ENCODE peak calls at places on chromosomes 6 and 20, in four cellular contexts. J, O, S and V are unnamed samples.

GRCh38 chr6:8079116-8079515 is 14.9 kb upstream of the BLOC1S5 start:
- DNase-seq in O (no peak), S (no peak), J (no peak), V (no peak)

GRCh38 chr6:125271486-125272159 is 30.1 kb downstream of the HDDC2 start:
- DNase-seq in O (no peak), S (no peak), J (no peak), V (no peak)

GRCh38 chr20:37917436-37917835 is 14.5 kb downstream of the VSTM2L start:
- DNase-seq in J (no peak), S (no peak), O (no peak), V (no peak)

GRCh38 chr20:34629342-34629741 is 47.5 kb downstream of the PIGU start:
- DNase-seq in O (no peak), J (no peak), S (no peak), V (peak; percentile 49)

GRCh38 chr20:63977392-63978276 is 1.8 kb downstream of the SAMD10 start:
- DNase-seq in O (peak; percentile 88), J (no peak), S (no peak), V (no peak)

GRCh38 chr20:2794866-2795447 is 5.5 kb downstream of the CPXM1 start:
- DNase-seq in S (no peak), J (no peak), O (no peak), V (no peak)

GRCh38 chr20:4717816-4718215 is 3.9 kb upstream of the PRND start:
- DNase-seq in J (no peak), O (no peak), S (no peak), V (no peak)

GRCh38 chr6:24607310-24607709 is 38.7 kb downstream of the KIAA0319 start:
- DNase-seq in O (no peak), J (no peak), S (no peak), V (no peak)

GRCh38 chr20:53162251-53162835 is 190.2 kb downstream of the TSHZ2 start:
- DNase-seq in O (peak; percentile 47), J (peak; percentile 78), S (peak; percentile 19), V (peak; percentile 29)

GRCh38 chr6:118509009-118509617 is 39.0 kb upstream of the PLN start:
- DNase-seq in J (no peak), O (peak; percentile 55), S (peak; percentile 13), V (no peak)

GRCh38 chr6:55642366-55642765 is 63.4 kb upstream of the HMGCLL1 start:
- DNase-seq in J (no peak), S (no peak), O (no peak), V (no peak)

GRCh38 chr6:167997642-167998041 is at the start of gene KIF25:
- DNase-seq in O (no peak), S (no peak), J (no peak), V (no peak)

GRCh38 chr20:59515013-59515905 is 89.1 kb upstream of the PHACTR3 start:
- DNase-seq in O (peak; percentile 38), S (peak; percentile 74), J (peak; percentile 88), V (peak; percentile 69)

GRCh38 chr20:59004763-59005522 is 2.1 kb downstream of the CTSZ start:
- DNase-seq in S (peak; percentile 67), J (peak; percentile 79), O (no peak), V (peak; percentile 61)

GRCh38 chr6:89527634-89528033 is 94.7 kb downstream of the ANKRD6 start:
- DNase-seq in O (no peak), J (no peak), S (no peak), V (no peak)

GRCh38 chr20:51486197-51487005 is 56.1 kb downstream of the NFATC2 start:
- DNase-seq in J (no peak), S (no peak), O (peak; percentile 85), V (no peak)
- H3K4me3 ChIP-seq in J (no peak overlapping the region), S (no peak overlapping the region), O (no peak overlapping the region), V (no peak overlapping the region)

GRCh38 chr20:17601957-17602356 is 32.1 kb downstream of the DSTN start:
- DNase-seq in J (no peak), S (no peak), O (no peak), V (no peak)
- H3K36me3 ChIP-seq in J (peaks cover 16% of the 10 kb centered on the region), S (no peaks in the 10 kb centered on the region), O (peaks cover 26% of the 10 kb centered on the region), V (peaks cover 55% of the 10 kb centered on the region)

GRCh38 chr6:34465551-34466241 is at the start of gene PACSIN1:
- DNase-seq in O (no peak), J (no peak), S (peak; percentile 63), V (peak; percentile 22)
- H3K27ac ChIP-seq in O (no peak within 1 kb of the TSS), J (no peak within 1 kb of the TSS), S (no peak within 1 kb of the TSS), V (no peak within 1 kb of the TSS)

DNA sequence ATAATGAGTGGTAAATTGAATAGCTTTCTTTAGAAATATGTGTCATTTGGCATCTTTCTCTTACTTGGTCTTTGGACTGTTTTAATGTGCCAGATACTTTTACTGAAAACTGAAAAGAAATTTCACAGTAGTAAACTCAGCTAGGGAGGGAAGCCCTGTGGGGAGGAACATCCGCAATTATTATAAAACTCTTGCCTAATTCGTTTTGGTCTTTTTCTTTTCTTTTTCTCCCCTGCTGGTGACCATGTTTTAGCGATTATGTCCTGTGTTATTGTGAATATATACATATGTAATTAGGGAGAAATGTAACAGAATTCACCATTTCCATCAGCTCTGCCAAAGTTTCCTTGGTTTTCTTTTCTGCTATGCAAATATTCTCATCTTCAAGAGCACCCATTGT is 1.7 kb downstream of the DOK5 start:
- DNase-seq in S (no peak), O (no peak), J (no peak), V (no peak)
- H3K4me3 ChIP-seq in S (no peak overlapping the region), O (no peak overlapping the region), J (peak overlapping the region; percentile 65), V (peak overlapping the region; percentile 83)

GRCh38 chr20:62898093-62898964 is 28.0 kb downstream of the DIDO1 start:
- DNase-seq in J (peak; percentile 2), O (no peak), S (no peak), V (no peak)
- H3K36me3 ChIP-seq in J (peaks cover 11% of the 10 kb centered on the region), O (peaks cover 43% of the 10 kb centered on the region), S (peaks cover 11% of the 10 kb centered on the region), V (peaks cover 53% of the 10 kb centered on the region)

DNA sequence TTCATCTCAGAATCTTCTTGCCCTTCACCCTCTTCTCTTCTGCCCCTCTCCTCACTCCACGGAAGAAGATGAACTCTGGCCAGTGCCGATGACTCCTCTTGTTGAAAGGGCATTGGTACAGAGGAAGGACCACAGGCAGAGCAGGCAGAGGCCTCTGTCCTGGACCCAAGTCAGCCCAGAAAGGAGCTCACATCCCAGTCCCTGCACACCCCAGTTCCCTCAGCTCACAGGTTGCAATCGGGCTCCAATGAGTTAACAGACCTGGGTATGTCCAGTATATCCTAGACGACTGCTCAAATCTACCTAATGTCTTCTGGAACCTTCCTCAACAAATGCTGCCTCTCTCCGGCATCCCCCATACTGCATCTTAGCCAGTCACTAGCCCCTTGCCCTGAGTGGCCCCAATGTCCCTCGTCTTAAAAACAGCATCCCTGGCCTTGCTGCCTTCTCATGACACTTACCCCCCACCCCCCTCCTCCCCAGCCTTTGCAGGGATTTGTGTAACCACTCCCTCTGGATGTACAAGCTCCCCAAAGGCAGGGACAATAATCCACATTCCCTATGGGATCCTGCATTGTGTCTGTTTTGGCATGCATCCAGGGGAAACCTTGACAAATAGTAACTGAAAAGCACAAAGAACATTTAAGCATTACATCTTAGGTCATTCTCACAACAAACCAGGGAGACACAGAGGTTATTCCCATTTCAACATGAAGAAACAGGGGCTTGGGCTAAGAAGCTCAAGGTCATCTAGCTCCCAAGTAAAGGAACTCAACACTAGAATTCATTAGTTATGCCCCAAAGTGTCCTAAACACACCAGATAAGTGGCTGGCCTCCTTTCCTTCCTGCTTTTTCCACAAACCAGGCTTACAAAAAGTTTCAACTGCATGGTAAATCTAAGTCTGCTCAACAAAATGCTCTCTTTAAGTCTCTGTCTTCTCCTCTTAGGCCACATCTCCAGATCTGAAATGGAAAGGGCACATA is 45.1 kb downstream of the TRERF1 start:
- DNase-seq in S (no peak), O (peak; percentile 18), J (no peak), V (no peak)
- H3K27ac ChIP-seq in S (no peak overlapping the region), O (no peak overlapping the region), J (no peak overlapping the region), V (peak overlapping the region; percentile 81)